ENCODE peak calls at places on chromosomes 1 and 21, in six cellular contexts. P is stimulated activated naive CD4-positive, alpha-beta T cell; K is stimulated activated CD4-positive, alpha-beta T cell treated with anti-CD3 and anti-CD28 coated beads, Interleukin-15, amount 100 ng/mL, for 48 hours; Z is dermis blood vessel endothelial cell; V is HS-5; R is activated T-helper 1 cell treated with anti-CD3 and anti-CD28 coated beads, Interleukin-12 subunit alpha, Interleukin-12 subunit beta, Interleukin-2, Interleukin-4 antibody, amounts not matched to agents 30 ng/mL and 10 ng/mL and 1 ng/mL, durations not matched to agents 14 hours and 24 hours and 36 hours. F is an unnamed sample.

GRCh38 chr1:11880911-11881748 is 22.4 kb upstream of the NPPB start:
- DNase-seq in V (no peak), R (no peak), K (no peak), P (no peak), Z (no peak), F (no peak)

GRCh38 chr1:114750780-114751179 is 7.0 kb downstream of the CSDE1 start:
- DNase-seq in K (no peak), P (no peak), Z (no peak), V (no peak), R (no peak), F (no peak)

GRCh38 chr1:5227114-5227513 is 572.7 kb downstream of the AJAP1 start:
- DNase-seq in Z (no peak), K (no peak), V (no peak), P (no peak), R (no peak), F (no peak)

GRCh38 chr21:41366522-41367151 is 4.8 kb downstream of the MX2 start:
- DNase-seq in V (peak), R (no peak), P (no peak), Z (no peak), K (no peak), F (no peak)

GRCh38 chr1:117180571-117180970 is 30.2 kb downstream of the VTCN1 start:
- DNase-seq in R (no peak), P (no peak), V (no peak), Z (no peak), K (no peak), F (no peak)

GRCh38 chr21:41373253-41373652 is 11.4 kb downstream of the MX2 start:
- DNase-seq in R (no peak), K (no peak), Z (no peak), V (no peak), P (no peak), F (no peak)

GRCh38 chr1:30706528-30706927 is 16.9 kb downstream of the MATN1 start:
- DNase-seq in R (no peak), P (no peak), K (no peak), V (no peak), Z (no peak), F (no peak)

GRCh38 chr1:204468206-204468605 is 26.4 kb downstream of the PIK3C2B start:
- DNase-seq in P (no peak), V (no peak), Z (no peak), K (no peak), R (no peak), F (no peak)

GRCh38 chr1:226325178-226325577 is 16.2 kb upstream of the LIN9 start:
- DNase-seq in K (no peak), P (no peak), V (no peak), R (no peak), Z (no peak), F (no peak)

F was measured in progenitor cell of endocrine pancreas.